ENCODE peak calls at places on chromosomes 5 and 9, in four cellular contexts. One of them, this sample, is unnamed.
A peak's percentile ranks its signal among the peaks of the same experiment; 100 is the strongest.

GRCh38 chr5:175867587-175868347 is 3.6 kb upstream of the CPLX2 start:
- DNase-seq in hepatocyte: peak; percentile 65
- DNase-seq in coronary artery: no peak
- DNase-seq in RWPE1: peak; percentile 74
- DNase-seq in this sample: peak; percentile 85

GRCh38 chr5:76209297-76209696 is 126.1 kb downstream of the SV2C start:
- DNase-seq in hepatocyte: no peak
- DNase-seq in coronary artery: no peak
- DNase-seq in RWPE1: no peak
- DNase-seq in this sample: no peak

GRCh38 chr9:34599546-34599945 is 10.0 kb upstream of the CNTFR start:
- DNase-seq in hepatocyte: no peak
- DNase-seq in coronary artery: no peak
- DNase-seq in RWPE1: no peak
- DNase-seq in this sample: no peak

GRCh38 chr5:55544341-55544740 is 9.6 kb upstream of the PLPP1 start:
- DNase-seq in hepatocyte: no peak
- DNase-seq in coronary artery: no peak
- DNase-seq in RWPE1: peak; percentile 26
- DNase-seq in this sample: no peak

GRCh38 chr9:76296561-76297276 is 97.5 kb downstream of the RFK start:
- DNase-seq in hepatocyte: no peak
- DNase-seq in coronary artery: no peak
- DNase-seq in RWPE1: no peak
- DNase-seq in this sample: no peak

GRCh38 chr5:4362411-4362810 is 766.8 kb downstream of the IRX1 start:
- DNase-seq in hepatocyte: no peak
- DNase-seq in coronary artery: no peak
- DNase-seq in RWPE1: no peak
- DNase-seq in this sample: no peak

GRCh38 chr5:172456076-172456800 is 1.9 kb upstream of the SH3PXD2B start:
- DNase-seq in hepatocyte: no peak
- DNase-seq in coronary artery: no peak
- DNase-seq in RWPE1: no peak
- DNase-seq in this sample: peak; percentile 51

GRCh38 chr5:52811067-52811749 is 23.5 kb downstream of the ITGA1 start:
- DNase-seq in hepatocyte: peak; percentile 12
- DNase-seq in coronary artery: no peak
- DNase-seq in RWPE1: no peak
- DNase-seq in this sample: no peak

GRCh38 chr9:77764894-77765780 is 117.0 kb upstream of the GNA14 start:
- DNase-seq in hepatocyte: peak; percentile 50
- DNase-seq in coronary artery: no peak
- DNase-seq in RWPE1: no peak
- DNase-seq in this sample: no peak

GRCh38 chr5:41656597-41656996 is 146.2 kb upstream of the PLCXD3 start:
- DNase-seq in hepatocyte: peak; percentile 40
- DNase-seq in coronary artery: no peak
- DNase-seq in RWPE1: no peak
- DNase-seq in this sample: no peak

GRCh38 chr9:109383947-109384346 is 63.1 kb upstream of the EPB41L4B start:
- DNase-seq in hepatocyte: no peak
- DNase-seq in coronary artery: no peak
- DNase-seq in RWPE1: no peak
- DNase-seq in this sample: no peak

GRCh38 chr9:72812622-72813111 is 140.2 kb downstream of the ALDH1A1 start:
- DNase-seq in hepatocyte: no peak
- DNase-seq in coronary artery: no peak
- DNase-seq in RWPE1: no peak
- DNase-seq in this sample: no peak

GRCh38 chr9:70581214-70581966 is 166.9 kb upstream of the KLF9 start:
- DNase-seq in hepatocyte: no peak
- DNase-seq in coronary artery: no peak
- DNase-seq in RWPE1: no peak
- DNase-seq in this sample: no peak

GRCh38 chr9:121809356-121810050 is 158.1 kb downstream of the DAB2IP start:
- DNase-seq in hepatocyte: no peak
- DNase-seq in coronary artery: peak; percentile 55
- DNase-seq in RWPE1: no peak
- DNase-seq in this sample: peak; percentile 34

GRCh38 chr5:96885518-96886338 is 9.4 kb downstream of the ERAP2 start:
- DNase-seq in hepatocyte: no peak
- DNase-seq in coronary artery: no peak
- DNase-seq in RWPE1: no peak
- DNase-seq in this sample: no peak

GRCh38 chr5:1511651-1512540 is 11.9 kb downstream of the LPCAT1 start:
- DNase-seq in hepatocyte: no peak
- DNase-seq in coronary artery: no peak
- DNase-seq in RWPE1: peak; percentile 36
- DNase-seq in this sample: peak; percentile 72

GRCh38 chr9:69131682-69132081 is 42.4 kb upstream of the TJP2 start:
- DNase-seq in hepatocyte: peak; percentile 86
- DNase-seq in coronary artery: no peak
- DNase-seq in RWPE1: peak; percentile 93
- DNase-seq in this sample: no peak

GRCh38 chr9:29078063-29078660 is 1504.9 kb upstream of the C9orf72 start:
- DNase-seq in hepatocyte: no peak
- DNase-seq in coronary artery: no peak
- DNase-seq in RWPE1: peak; percentile 73
- DNase-seq in this sample: no peak

GRCh38 chr5:66933066-66933465 is 263.5 kb downstream of the CD180 start:
- DNase-seq in hepatocyte: no peak
- DNase-seq in coronary artery: no peak
- DNase-seq in RWPE1: peak; percentile 53
- DNase-seq in this sample: no peak

GRCh38 chr9:86664603-86665002 is 282.7 kb downstream of the GAS1 start:
- DNase-seq in hepatocyte: no peak
- DNase-seq in coronary artery: no peak
- DNase-seq in RWPE1: no peak
- DNase-seq in this sample: no peak

GRCh38 chr9:7980691-7981289 is 181.2 kb upstream of the DMAC1 start:
- DNase-seq in hepatocyte: no peak
- DNase-seq in coronary artery: no peak
- DNase-seq in RWPE1: no peak
- DNase-seq in this sample: peak; percentile 65

GRCh38 chr9:93194584-93194983 is 10.6 kb downstream of the WNK2 start:
- DNase-seq in hepatocyte: no peak
- DNase-seq in coronary artery: no peak
- DNase-seq in RWPE1: no peak
- DNase-seq in this sample: no peak

GRCh38 chr5:172209714-172210113 is 15.7 kb downstream of the EFCAB9 start:
- DNase-seq in hepatocyte: no peak
- DNase-seq in coronary artery: no peak
- DNase-seq in RWPE1: no peak
- DNase-seq in this sample: no peak

GRCh38 chr5:67033893-67034605 is 162.6 kb downstream of the CD180 start:
- DNase-seq in hepatocyte: no peak
- DNase-seq in coronary artery: no peak
- DNase-seq in RWPE1: no peak
- DNase-seq in this sample: no peak

GRCh38 chr5:172479784-172480115 is 25.4 kb upstream of the SH3PXD2B start:
- DNase-seq in hepatocyte: no peak
- DNase-seq in coronary artery: no peak
- DNase-seq in RWPE1: no peak
- DNase-seq in this sample: no peak

GRCh38 chr9:132609829-132610228 is 27.4 kb downstream of the BARHL1 start:
- DNase-seq in hepatocyte: no peak
- DNase-seq in coronary artery: no peak
- DNase-seq in RWPE1: peak; percentile 69
- DNase-seq in this sample: no peak

GRCh38 chr5:135393691-135394090 is 5.3 kb downstream of the MACROH2A1 start:
- DNase-seq in hepatocyte: no peak
- DNase-seq in coronary artery: no peak
- DNase-seq in RWPE1: no peak
- DNase-seq in this sample: no peak

GRCh38 chr9:36110434-36110833 is 26.1 kb upstream of the GLIPR2 start:
- DNase-seq in hepatocyte: no peak
- DNase-seq in coronary artery: no peak
- DNase-seq in RWPE1: no peak
- DNase-seq in this sample: no peak
- TF ChIP-seq CTCF in hepatocyte: peak; percentile 17
- TF ChIP-seq CTCF in coronary artery: no peak
- TF ChIP-seq CTCF in RWPE1: peak; percentile 17
- TF ChIP-seq CTCF in this sample: peak; percentile 56

DNA sequence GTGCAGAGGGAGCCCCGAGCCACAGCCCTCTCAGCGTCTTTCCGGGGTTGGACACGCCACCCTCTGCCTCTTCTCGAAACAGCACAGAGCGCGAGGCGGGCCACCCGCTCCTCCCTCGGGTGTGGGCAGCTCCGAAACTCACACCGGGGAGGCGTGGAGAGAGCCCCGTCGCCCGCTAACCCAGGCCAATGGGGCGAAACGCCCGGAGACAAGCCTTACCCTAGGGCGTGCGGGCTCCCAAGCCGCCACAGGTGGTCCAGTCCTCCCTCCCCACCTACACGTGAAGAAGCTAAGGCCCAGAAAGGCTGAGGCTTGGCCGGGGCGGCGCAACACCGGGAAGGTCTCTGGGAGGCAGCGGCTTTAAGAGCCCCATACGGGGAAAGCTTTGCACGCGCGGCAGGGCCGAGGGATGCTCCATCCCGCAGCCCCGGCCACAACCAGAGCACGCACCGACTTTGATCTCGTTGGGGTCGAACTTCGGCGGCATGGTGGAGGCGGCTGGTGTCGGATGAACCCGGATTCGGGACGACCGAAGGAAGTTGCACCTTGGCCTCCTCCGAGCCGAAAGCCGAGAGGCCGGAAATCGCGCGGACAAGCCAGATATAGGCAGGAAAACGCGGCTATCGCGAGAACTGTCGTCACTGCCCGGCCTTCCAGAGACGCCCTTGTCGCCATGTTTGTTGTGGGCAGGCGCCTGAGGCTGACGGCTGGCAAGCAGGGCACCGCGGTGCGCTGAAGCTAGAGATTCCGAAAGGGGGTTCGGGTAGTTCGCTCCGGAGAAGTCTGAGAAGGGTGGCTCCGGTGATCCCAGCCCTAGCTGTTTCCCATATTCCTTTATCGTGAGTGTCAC is at the start of the genes LRSAM1 and RPL12:
- DNase-seq in hepatocyte: peak; percentile 98
- DNase-seq in coronary artery: peak; percentile 98
- DNase-seq in RWPE1: peak; percentile 99
- DNase-seq in this sample: peak; percentile 99
- TF ChIP-seq CTCF in hepatocyte: peak; percentile 2
- TF ChIP-seq CTCF in coronary artery: no peak
- TF ChIP-seq CTCF in RWPE1: no peak
- TF ChIP-seq CTCF in this sample: no peak

GRCh38 chr9:129952337-129952736 is 90.7 kb downstream of the FNBP1 start:
- DNase-seq in hepatocyte: no peak
- DNase-seq in coronary artery: no peak
- DNase-seq in RWPE1: no peak
- DNase-seq in this sample: no peak

GRCh38 chr9:129949821-129950220 is 93.2 kb downstream of the FNBP1 start:
- DNase-seq in hepatocyte: no peak
- DNase-seq in coronary artery: no peak
- DNase-seq in RWPE1: no peak
- DNase-seq in this sample: no peak

GRCh38 chr9:129953736-129954135 is 89.3 kb downstream of the FNBP1 start:
- DNase-seq in hepatocyte: no peak
- DNase-seq in coronary artery: no peak
- DNase-seq in RWPE1: no peak
- DNase-seq in this sample: no peak

GRCh38 chr9:129958771-129959170 is 84.2 kb downstream of the FNBP1 start:
- DNase-seq in hepatocyte: no peak
- DNase-seq in coronary artery: no peak
- DNase-seq in RWPE1: no peak
- DNase-seq in this sample: no peak

GRCh38 chr9:129954868-129955550 is 88.0 kb downstream of the FNBP1 start:
- DNase-seq in hepatocyte: no peak
- DNase-seq in coronary artery: no peak
- DNase-seq in RWPE1: no peak
- DNase-seq in this sample: no peak
- TF ChIP-seq CTCF in hepatocyte: no peak
- TF ChIP-seq CTCF in coronary artery: no peak
- TF ChIP-seq CTCF in RWPE1: no peak
- TF ChIP-seq CTCF in this sample: no peak

GRCh38 chr9:112925058-112925641 is 34.5 kb upstream of the SLC46A2 start:
- DNase-seq in hepatocyte: peak; percentile 18
- DNase-seq in coronary artery: no peak
- DNase-seq in RWPE1: peak; percentile 69
- DNase-seq in this sample: peak; percentile 68
- TF ChIP-seq CTCF in hepatocyte: peak; percentile 56
- TF ChIP-seq CTCF in coronary artery: no peak
- TF ChIP-seq CTCF in RWPE1: peak; percentile 70
- TF ChIP-seq CTCF in this sample: peak; percentile 76

DNA sequence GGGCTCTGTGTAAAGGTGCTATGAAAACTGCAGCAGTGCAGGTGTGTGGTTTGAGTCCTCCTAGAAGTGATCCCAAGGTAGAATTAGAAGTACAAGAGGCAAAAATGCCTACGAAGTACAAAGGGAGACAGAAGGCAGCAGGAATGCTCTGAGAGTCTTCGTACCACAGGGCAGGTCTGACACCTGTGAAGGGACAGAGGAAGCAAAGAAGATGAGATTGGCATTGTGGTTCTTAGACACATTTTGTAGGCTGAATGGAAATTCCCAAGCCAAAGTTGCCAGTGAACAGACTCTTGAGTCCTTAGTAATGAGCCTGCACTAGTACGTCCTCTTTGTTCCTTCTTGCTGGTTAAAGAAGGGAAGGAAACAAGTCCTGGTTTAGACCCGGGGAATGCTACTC is 1.7 kb upstream of the LRRTM2 start:
- DNase-seq in hepatocyte: no peak
- DNase-seq in coronary artery: no peak
- DNase-seq in RWPE1: no peak
- DNase-seq in this sample: peak; percentile 45
- TF ChIP-seq CTCF in hepatocyte: no peak
- TF ChIP-seq CTCF in coronary artery: no peak
- TF ChIP-seq CTCF in RWPE1: no peak
- TF ChIP-seq CTCF in this sample: no peak

DNA sequence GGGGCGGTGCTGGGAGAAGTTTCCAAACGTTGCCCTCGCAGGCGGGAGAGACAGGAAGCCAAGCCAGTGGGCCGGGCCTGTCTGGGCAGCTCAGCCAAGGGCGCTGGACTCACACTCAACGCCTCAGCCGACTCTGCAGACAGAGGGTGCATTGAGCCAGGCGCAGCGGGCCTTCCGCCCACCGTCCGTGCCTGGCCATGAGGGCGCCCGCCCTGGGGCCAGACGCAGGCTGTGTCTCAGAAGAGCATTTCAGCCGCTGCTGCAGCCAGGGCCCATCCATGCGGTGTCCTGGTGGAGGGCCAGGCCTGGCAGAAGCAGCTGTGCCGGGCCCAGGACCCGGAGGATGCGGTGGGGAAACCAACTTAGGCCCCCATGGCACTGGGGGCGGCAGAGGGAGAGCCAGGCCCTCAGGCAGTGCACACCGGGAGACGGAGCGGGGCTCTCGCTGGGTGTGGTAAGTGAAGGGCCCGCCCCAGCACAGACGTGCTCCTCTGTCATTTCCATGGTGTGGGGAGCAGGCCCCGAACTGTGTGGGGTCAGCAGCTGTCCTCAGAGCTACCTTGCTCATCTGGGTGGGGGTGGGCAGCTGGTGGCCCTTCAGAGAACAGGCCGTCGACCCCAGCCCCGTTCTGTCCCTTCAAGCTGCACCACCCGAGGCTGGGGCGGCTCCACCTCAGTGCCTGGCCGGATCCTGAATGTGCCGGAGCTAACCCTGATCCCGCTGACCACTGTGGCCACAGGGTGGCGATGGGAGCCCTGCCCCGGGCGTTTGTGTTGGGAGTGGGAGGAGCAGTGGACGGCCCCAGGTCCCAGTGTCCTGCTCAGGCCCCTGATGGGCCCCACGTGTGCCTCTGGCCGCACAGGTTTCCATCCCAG is 18.0 kb downstream of the DNLZ start:
- DNase-seq in hepatocyte: peak; percentile 83
- DNase-seq in coronary artery: peak; percentile 88
- DNase-seq in RWPE1: no peak
- DNase-seq in this sample: peak; percentile 91
- TF ChIP-seq CTCF in hepatocyte: peak; percentile 44
- TF ChIP-seq CTCF in coronary artery: no peak
- TF ChIP-seq CTCF in RWPE1: no peak
- TF ChIP-seq CTCF in this sample: peak; percentile 73

This sample was measured in endodermal cell.